ENCODE peak calls at places on chromosomes 3 and 15, in five cellular contexts. One of them, this sample, is unnamed.

GRCh38 chr3:20060924-20061323 is 20.7 kb downstream of the KAT2B start:
- DNase-seq in amygdala: no peak
- DNase-seq in NCI-H748 treated with DMSO at 0.1 percent for 48 hours: no peak
- DNase-seq in GM20000: no peak
- DNase-seq in retina: no peak
- DNase-seq in this sample: no peak

GRCh38 chr3:126132751-126133511 is 47.5 kb downstream of the ALDH1L1 start:
- DNase-seq in retina: no peak
- DNase-seq in NCI-H748 treated with DMSO at 0.1 percent for 48 hours: no peak
- DNase-seq in amygdala: no peak
- DNase-seq in GM20000: no peak
- DNase-seq in this sample: peak; percentile 60

GRCh38 chr3:134772591-134772990 is 22.5 kb upstream of the EPHB1 start:
- DNase-seq in retina: no peak
- DNase-seq in GM20000: no peak
- DNase-seq in NCI-H748 treated with DMSO at 0.1 percent for 48 hours: no peak
- DNase-seq in amygdala: no peak
- DNase-seq in this sample: no peak

GRCh38 chr15:96325579-96326331 is 4.7 kb upstream of the NR2F2 start:
- DNase-seq in GM20000: peak; percentile 14
- DNase-seq in NCI-H748 treated with DMSO at 0.1 percent for 48 hours: no peak
- DNase-seq in retina: peak; percentile 59
- DNase-seq in amygdala: no peak
- DNase-seq in this sample: no peak

GRCh38 chr3:157271283-157271882 is 111.4 kb upstream of the CCNL1 start:
- DNase-seq in GM20000: no peak
- DNase-seq in NCI-H748 treated with DMSO at 0.1 percent for 48 hours: no peak
- DNase-seq in amygdala: no peak
- DNase-seq in retina: peak; percentile 2
- DNase-seq in this sample: no peak

GRCh38 chr15:98952381-98952803 is 55.2 kb downstream of the PGPEP1L start:
- DNase-seq in retina: no peak
- DNase-seq in amygdala: no peak
- DNase-seq in NCI-H748 treated with DMSO at 0.1 percent for 48 hours: no peak
- DNase-seq in GM20000: peak; percentile 69
- DNase-seq in this sample: no peak

GRCh38 chr3:138284957-138285477 is 44.6 kb downstream of the NME9 start:
- DNase-seq in retina: no peak
- DNase-seq in amygdala: no peak
- DNase-seq in GM20000: no peak
- DNase-seq in NCI-H748 treated with DMSO at 0.1 percent for 48 hours: no peak
- DNase-seq in this sample: no peak

GRCh38 chr3:197847866-197848401 is 56.9 kb downstream of the LRCH3 start:
- DNase-seq in amygdala: no peak
- DNase-seq in retina: no peak
- DNase-seq in GM20000: peak; percentile 72
- DNase-seq in NCI-H748 treated with DMSO at 0.1 percent for 48 hours: no peak
- DNase-seq in this sample: no peak

GRCh38 chr3:149203758-149204157 is 17.9 kb downstream of the CP start:
- DNase-seq in NCI-H748 treated with DMSO at 0.1 percent for 48 hours: no peak
- DNase-seq in retina: no peak
- DNase-seq in GM20000: peak; percentile 31
- DNase-seq in amygdala: no peak
- DNase-seq in this sample: no peak

GRCh38 chr3:49734752-49735151 is 11.0 kb upstream of the GMPPB start:
- DNase-seq in retina: no peak
- DNase-seq in amygdala: no peak
- DNase-seq in NCI-H748 treated with DMSO at 0.1 percent for 48 hours: no peak
- DNase-seq in GM20000: no peak
- DNase-seq in this sample: no peak

GRCh38 chr15:31069360-31070000 is 32.0 kb downstream of the TRPM1 start:
- DNase-seq in retina: no peak
- DNase-seq in NCI-H748 treated with DMSO at 0.1 percent for 48 hours: no peak
- DNase-seq in GM20000: no peak
- DNase-seq in amygdala: no peak
- DNase-seq in this sample: no peak

GRCh38 chr3:172204716-172205115 is 165.3 kb downstream of the FNDC3B start:
- DNase-seq in retina: no peak
- DNase-seq in NCI-H748 treated with DMSO at 0.1 percent for 48 hours: no peak
- DNase-seq in amygdala: no peak
- DNase-seq in GM20000: no peak
- DNase-seq in this sample: no peak

GRCh38 chr15:88401269-88401971 is 65.8 kb downstream of the MRPL46 start:
- DNase-seq in GM20000: no peak
- DNase-seq in NCI-H748 treated with DMSO at 0.1 percent for 48 hours: no peak
- DNase-seq in retina: peak; percentile 61
- DNase-seq in amygdala: no peak
- DNase-seq in this sample: peak; percentile 17

GRCh38 chr3:30193625-30194044 is 412.8 kb upstream of the TGFBR2 start:
- DNase-seq in NCI-H748 treated with DMSO at 0.1 percent for 48 hours: no peak
- DNase-seq in retina: no peak
- DNase-seq in amygdala: no peak
- DNase-seq in GM20000: no peak
- DNase-seq in this sample: no peak